ENCODE peak calls at places on chromosomes 16 and 17, in four cellular contexts. B is HCT116, Z is K562, Y is HepG2. F is an unnamed sample.

GRCh38 chr17:77957215-77957868 is 1.2 kb upstream of the TNRC6C start:
- DNase-seq in B (no peak), Z (no peak), Y (no peak), F (no peak)

GRCh38 chr16:75572859-75573542 is 6.8 kb downstream of the GABARAPL2 start:
- DNase-seq in B (no peak), Z (no peak), Y (no peak), F (no peak)

GRCh38 chr17:78144736-78145641 is 1.2 kb upstream of the C17orf99 start:
- DNase-seq in B (no peak), Z (no peak), Y (no peak), F (no peak)

GRCh38 chr16:51522902-51523301 is 371.8 kb upstream of the SALL1 start:
- DNase-seq in B (no peak), Z (no peak), Y (no peak), F (no peak)

GRCh38 chr16:83624436-83625120 is 183.2 kb upstream of the HSBP1 start:
- DNase-seq in B (no peak), Z (no peak), Y (no peak), F (no peak)

GRCh38 chr16:15701975-15702970 is 52.2 kb downstream of the NDE1 start:
- DNase-seq in B (no peak), Z (no peak), Y (no peak), F (no peak)

GRCh38 chr17:39533891-39534290 is 72.6 kb downstream of the CDK12 start:
- DNase-seq in B (no peak), Z (no peak), Y (no peak), F (no peak)

GRCh38 chr17:44892250-44892649 is 7.0 kb downstream of the EFTUD2 start:
- DNase-seq in B (no peak), Z (no peak), Y (no peak), F (no peak)

GRCh38 chr17:28901866-28902818 is 737 bp downstream of the DHRS13 start:
- DNase-seq in B (no peak), Z (peak; percentile 75), Y (no peak), F (no peak)

GRCh38 chr16:81261049-81261648 is 22.7 kb downstream of the BCO1 start:
- DNase-seq in B (peak; percentile 29), Z (peak; percentile 76), Y (peak; percentile 36), F (peak; percentile 13)

GRCh38 chr16:56944954-56945839 is 13.3 kb downstream of the HERPUD1 start:
- DNase-seq in B (no peak), Z (no peak), Y (no peak), F (no peak)

GRCh38 chr17:39763046-39763800 is 25.5 kb downstream of the GRB7 start:
- DNase-seq in B (no peak), Z (no peak), Y (no peak), F (no peak)

GRCh38 chr17:74737299-74738050 is 419 bp downstream of the RAB37 start:
- DNase-seq in B (peak; percentile 59), Z (no peak), Y (peak; percentile 55), F (no peak)

GRCh38 chr16:76970087-76970744 is 220.8 kb upstream of the MON1B start:
- DNase-seq in B (no peak), Z (no peak), Y (no peak), F (peak; percentile 42)

GRCh38 chr16:66588981-66589713 is 9.9 kb downstream of the CMTM2 start:
- DNase-seq in B (no peak), Z (peak; percentile 72), Y (peak; percentile 55), F (no peak)

GRCh38 chr17:28712037-28712704 is 483 bp upstream of the PROCA1 start:
- DNase-seq in B (no peak), Z (peak; percentile 77), Y (no peak), F (no peak)

GRCh38 chr16:50213939-50214519 is 52.3 kb upstream of the ADCY7 start:
- DNase-seq in B (peak; percentile 36), Z (peak; percentile 52), Y (peak; percentile 58), F (peak; percentile 45)

GRCh38 chr17:75075597-75076253 is 12.0 kb upstream of the SLC16A5 start:
- DNase-seq in B (no peak), Z (no peak), Y (no peak), F (no peak)

GRCh38 chr17:16987830-16988601 is 16.1 kb upstream of the TNFRSF13B start:
- DNase-seq in B (no peak), Z (peak; percentile 28), Y (no peak), F (no peak)

GRCh38 chr16:75494696-75495601 is at the start of gene CHST6:
- DNase-seq in B (no peak), Z (peak; percentile 78), Y (peak; percentile 52), F (no peak)

GRCh38 chr16:82067042-82067809 is 32.2 kb downstream of the HSD17B2 start:
- DNase-seq in B (no peak), Z (no peak), Y (peak; percentile 81), F (no peak)

DNA sequence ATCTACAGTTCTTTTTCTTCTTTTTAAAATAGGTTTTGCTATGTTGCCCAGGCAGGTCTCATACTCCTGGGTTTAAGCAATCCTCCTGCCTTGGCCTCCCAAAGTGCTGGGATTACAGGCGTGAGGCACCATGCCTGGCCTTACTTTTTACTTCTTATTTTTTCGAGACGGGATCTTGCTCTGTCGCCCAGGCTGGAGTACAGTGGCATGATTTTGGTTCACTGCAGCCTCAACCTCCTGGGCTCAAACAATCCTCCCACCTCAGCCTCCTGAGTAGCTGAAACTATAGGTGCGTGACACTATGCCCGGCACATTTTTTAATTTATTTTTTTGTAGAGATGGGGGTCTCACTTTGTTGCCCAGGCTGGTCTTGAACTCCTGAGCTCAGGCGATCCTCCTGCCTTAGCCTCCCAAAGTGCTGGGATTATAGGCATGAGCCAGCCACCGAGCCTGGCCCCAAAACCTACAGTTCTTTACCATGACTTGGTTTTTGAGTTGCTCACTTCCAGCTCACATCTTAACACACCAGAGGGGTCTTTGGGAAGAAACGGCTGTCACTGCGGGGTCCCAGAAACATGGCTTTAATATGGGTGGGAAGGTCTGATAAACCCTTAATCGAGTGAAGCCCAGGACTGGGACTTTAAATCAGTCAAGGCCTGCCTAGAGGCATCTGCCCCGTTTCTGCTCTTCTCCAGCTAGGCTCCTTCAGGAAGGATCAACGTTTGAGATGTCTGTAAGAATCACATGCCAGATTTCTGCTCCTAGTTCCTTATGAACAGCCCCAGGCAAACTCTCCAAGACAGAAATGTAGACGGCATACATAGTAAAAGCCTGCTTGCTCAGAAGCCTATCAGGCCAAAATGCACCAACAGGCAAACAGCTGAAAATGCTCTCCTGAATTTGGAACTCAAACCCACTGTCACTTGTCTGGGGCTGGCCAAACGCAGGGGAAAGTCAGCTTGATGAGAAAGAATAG is 91.7 kb upstream of the TOB1 start:
- DNase-seq in B (no peak), Z (no peak), Y (no peak), F (no peak)
- TF ChIP-seq TCF7L2 in B (no peak), Z (no peak), Y (no peak), F (no peak)

GRCh38 chr16:84732674-84733352 is 33.0 kb downstream of the USP10 start:
- DNase-seq in B (no peak), Z (no peak), Y (no peak), F (no peak)
- H3K27ac ChIP-seq in B (peak overlapping the region; percentile 69), Z (peak overlapping the region; percentile 94), Y (peak overlapping the region; percentile 54), F (peak overlapping the region; percentile 98)

GRCh38 chr16:55559933-55560516 is 6.5 kb upstream of the CAPNS2 start:
- DNase-seq in B (no peak), Z (no peak), Y (no peak), F (no peak)

GRCh38 chr16:55561319-55561848 is 5.1 kb upstream of the CAPNS2 start:
- DNase-seq in B (no peak), Z (no peak), Y (no peak), F (no peak)

GRCh38 chr16:55563797-55564196 is 2.7 kb upstream of the CAPNS2 start:
- DNase-seq in B (no peak), Z (no peak), Y (no peak), F (no peak)

GRCh38 chr16:55566432-55567175 is at the start of gene CAPNS2:
- DNase-seq in B (no peak), Z (no peak), Y (no peak), F (no peak)

GRCh38 chr16:55562936-55563335 is 3.5 kb upstream of the CAPNS2 start:
- DNase-seq in B (no peak), Z (no peak), Y (no peak), F (no peak)
- TF ChIP-seq SIN3A in B (no peak), Z (no peak), Y (no peak), F (no peak)

DNA sequence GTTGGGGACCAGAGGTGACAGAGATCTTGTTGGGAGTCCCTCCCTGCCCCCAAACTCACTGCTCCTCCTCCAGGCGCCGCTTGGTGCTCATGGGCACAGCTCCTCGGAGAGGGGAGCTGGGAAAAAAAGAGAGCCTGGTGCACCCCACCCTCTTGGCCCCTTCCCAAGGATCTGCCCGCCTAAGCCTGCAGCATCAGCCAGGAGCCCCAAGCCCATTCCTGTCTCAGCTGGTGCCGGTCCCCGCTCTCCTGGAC is 400 bp downstream of the HCFC1R1 start:
- DNase-seq in B (peak; percentile 73), Z (peak; percentile 14), Y (no peak), F (peak; percentile 87)
- TF ChIP-seq TCF7L2 in B (no peak), Z (no peak), Y (no peak), F (no peak)

GRCh38 chr16:666572-666971 is 1.4 kb upstream of the RHOT2 start:
- DNase-seq in B (no peak), Z (no peak), Y (no peak), F (no peak)

GRCh38 chr16:668519-669171 is 713 bp downstream of the RHOT2 start:
- DNase-seq in B (no peak), Z (no peak), Y (no peak), F (no peak)

GRCh38 chr16:669666-670065 is 1.7 kb downstream of the RHOT2 start:
- DNase-seq in B (no peak), Z (no peak), Y (no peak), F (no peak)

GRCh38 chr16:667113-667779 is 686 bp upstream of the RHOT2 start:
- DNase-seq in B (no peak), Z (no peak), Y (no peak), F (no peak)

GRCh38 chr16:667780-668518 is at the start of gene RHOT2:
- DNase-seq in B (no peak), Z (peak; percentile 87), Y (peak; percentile 77), F (no peak)
- H3K27ac ChIP-seq in B (peak within 1 kb of the TSS; percentile 78), Z (peak within 1 kb of the TSS; percentile 86), Y (peak within 1 kb of the TSS; percentile 58), F (peak within 1 kb of the TSS; percentile 91)

GRCh38 chr17:27565874-27566672 is 64.9 kb upstream of the LGALS9 start:
- DNase-seq in B (no peak), Z (no peak), Y (no peak), F (no peak)
- TF ChIP-seq SIN3A in B (no peak), Z (no peak), Y (no peak), F (no peak)

GRCh38 chr16:72066747-72067146 is 3.7 kb downstream of the HPR start:
- DNase-seq in B (peak; percentile 13), Z (peak; percentile 46), Y (peak; percentile 72), F (peak; percentile 15)

GRCh38 chr16:72064361-72064894 is 1.4 kb downstream of the HPR start:
- DNase-seq in B (no peak), Z (no peak), Y (peak; percentile 39), F (no peak)

GRCh38 chr16:72060405-72060804 is 2.6 kb upstream of the HPR start:
- DNase-seq in B (no peak), Z (no peak), Y (no peak), F (no peak)

GRCh38 chr16:72055911-72056310 is 1.6 kb downstream of the HP start:
- DNase-seq in B (no peak), Z (no peak), Y (no peak), F (no peak)

DNA sequence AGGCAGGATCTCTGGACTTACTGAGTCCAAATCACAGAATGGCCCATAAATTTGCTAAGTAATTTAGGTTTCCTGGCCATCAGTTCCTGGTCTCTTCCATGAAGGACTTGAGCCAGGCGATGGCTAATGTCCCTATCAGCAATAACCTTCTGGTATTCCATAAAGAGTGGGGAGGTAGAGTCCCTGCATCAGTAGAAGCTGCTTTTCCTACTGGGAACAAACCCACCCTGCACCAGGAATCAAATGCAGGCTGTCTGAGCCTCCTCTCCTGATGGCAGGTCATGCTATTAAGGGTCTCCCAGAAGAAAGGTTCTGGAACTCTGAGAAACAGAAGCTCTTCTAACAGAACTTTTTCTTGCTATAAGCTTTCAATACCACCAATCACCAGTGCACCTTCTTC is 1.5 kb upstream of the HPR start:
- DNase-seq in B (no peak), Z (no peak), Y (no peak), F (no peak)
- TF ChIP-seq TCF7L2 in B (no peak), Z (no peak), Y (no peak), F (no peak)

F was measured in Panc1.